ENCODE peak calls at places on chromosomes 2 and 18, in nine cellular contexts. Q is neural progenitor cell, A is AG04449, X is heart right ventricle, L is right cardiac atrium, C is RWPE1, B is left ventricle myocardium inferior, G is fibroblast of lung, F is DMS153. I is an unnamed sample.

GRCh38 chr2:197514754-197515153 is 1.1 kb upstream of the MOB4 start:
- DNase-seq in G (no peak), B (no peak), F (peak; percentile 1), Q (no peak), X (no peak), C (no peak), L (no peak), A (no peak), I (no peak)

GRCh38 chr2:6531304-6531703 is 334.4 kb downstream of the CMPK2 start:
- DNase-seq in Q (no peak), C (no peak), F (no peak), G (no peak), A (no peak), X (no peak), B (no peak), L (no peak), I (no peak)

GRCh38 chr18:36075862-36076587 is 8.7 kb upstream of the RPRD1A start:
- DNase-seq in X (no peak), Q (no peak), C (no peak), A (no peak), G (peak; percentile 91), F (peak; percentile 54), L (no peak), B (no peak), I (no peak)

GRCh38 chr18:9901377-9901776 is 12.4 kb upstream of the VAPA start:
- DNase-seq in X (no peak), A (no peak), L (peak; percentile 59), B (no peak), F (no peak), G (no peak), Q (no peak), C (no peak), I (no peak)

GRCh38 chr2:65075605-65076344 is 19.6 kb downstream of the CEP68 start:
- DNase-seq in B (peak; percentile 49), L (peak; percentile 81), F (no peak), Q (no peak), C (no peak), A (no peak), X (peak; percentile 64), G (peak; percentile 46), I (no peak)

GRCh38 chr2:221572821-221573429 is 821 bp upstream of the EPHA4 start:
- DNase-seq in G (peak; percentile 48), C (peak; percentile 52), B (peak; percentile 37), X (peak; percentile 43), F (no peak), Q (peak; percentile 82), L (peak; percentile 75), A (no peak), I (peak; percentile 37)

GRCh38 chr2:46439582-46439981 is 39.8 kb upstream of the TMEM247 start:
- DNase-seq in F (no peak), Q (no peak), X (no peak), A (no peak), L (no peak), C (no peak), B (no peak), G (no peak), I (no peak)

GRCh38 chr2:69081001-69081400 is 68.0 kb downstream of the ANTXR1 start:
- DNase-seq in X (no peak), F (no peak), B (no peak), A (no peak), L (no peak), Q (no peak), G (no peak), C (no peak), I (no peak)

GRCh38 chr2:176161817-176162626 is 4.9 kb downstream of the HOXD3 start:
- DNase-seq in F (no peak), C (no peak), G (no peak), A (no peak), X (no peak), B (no peak), L (no peak), Q (peak; percentile 35), I (no peak)

GRCh38 chr2:39216495-39217191 is 27.1 kb downstream of the CDKL4 start:
- DNase-seq in L (peak; percentile 64), A (no peak), G (no peak), F (no peak), B (no peak), X (no peak), C (no peak), Q (no peak), I (no peak)

GRCh38 chr2:64779117-64779690 is 125.5 kb upstream of the SERTAD2 start:
- DNase-seq in X (no peak), G (peak; percentile 64), F (no peak), C (no peak), A (peak; percentile 75), B (no peak), L (no peak), Q (no peak), I (no peak)

GRCh38 chr2:234457421-234457820 is 39.5 kb downstream of the ARL4C start:
- DNase-seq in L (no peak), F (no peak), G (peak; percentile 90), A (no peak), X (no peak), C (no peak), Q (no peak), B (no peak), I (no peak)

GRCh38 chr18:54148678-54149077 is 75.8 kb downstream of the MBD2 start:
- DNase-seq in L (no peak), B (no peak), G (no peak), F (no peak), Q (no peak), A (no peak), X (no peak), C (no peak), I (no peak)

GRCh38 chr2:172710584-172711024 is 25.0 kb upstream of the RAPGEF4 start:
- DNase-seq in X (no peak), A (peak; percentile 84), F (peak; percentile 93), L (peak; percentile 42), G (peak; percentile 90), B (no peak), C (peak; percentile 84), Q (peak; percentile 47), I (peak; percentile 22)

GRCh38 chr2:99771691-99772333 is 282.0 kb upstream of the REV1 start:
- DNase-seq in L (peak; percentile 66), B (peak; percentile 41), C (no peak), A (no peak), F (no peak), G (no peak), Q (no peak), X (peak; percentile 18), I (no peak)

GRCh38 chr2:42289222-42289621 is 71.8 kb downstream of the COX7A2L start:
- DNase-seq in Q (no peak), G (no peak), F (no peak), B (no peak), A (no peak), C (no peak), L (no peak), X (no peak), I (no peak)

GRCh38 chr2:235618039-235618438 is 124.2 kb downstream of the AGAP1 start:
- DNase-seq in Q (no peak), B (no peak), A (peak; percentile 44), L (no peak), X (no peak), F (no peak), G (peak; percentile 66), C (no peak), I (no peak)

GRCh38 chr2:47203996-47204395 is 48.9 kb upstream of the STPG4 start:
- DNase-seq in C (no peak), Q (no peak), A (no peak), X (no peak), L (no peak), G (no peak), B (no peak), F (no peak), I (no peak)

GRCh38 chr2:186575302-186575701 is 14.6 kb upstream of the ITGAV start:
- DNase-seq in F (no peak), L (no peak), C (peak; percentile 90), B (no peak), X (peak; percentile 53), A (peak; percentile 98), G (peak; percentile 99), Q (no peak), I (no peak)

GRCh38 chr2:160538115-160538514 is 44.5 kb upstream of the RBMS1 start:
- DNase-seq in A (no peak), X (no peak), B (no peak), F (no peak), G (no peak), L (no peak), C (no peak), Q (no peak), I (no peak)

GRCh38 chr2:17610521-17610920 is 70.0 kb downstream of the VSNL1 start:
- DNase-seq in Q (no peak), X (peak; percentile 68), L (no peak), B (peak; percentile 48), G (peak; percentile 37), F (no peak), A (no peak), C (no peak), I (no peak)

GRCh38 chr2:131413785-131414184 is 49.8 kb upstream of the RAB6D start:
- DNase-seq in X (no peak), F (no peak), Q (no peak), A (no peak), G (no peak), L (no peak), C (no peak), B (no peak), I (no peak)

GRCh38 chr2:73260338-73260984 is 23.8 kb downstream of the FBXO41 start:
- DNase-seq in G (peak; percentile 34), B (peak; percentile 45), Q (peak; percentile 68), F (no peak), L (peak; percentile 73), A (no peak), X (peak; percentile 38), C (peak; percentile 67), I (no peak)

GRCh38 chr2:84876369-84876768 is 4.5 kb downstream of the TRABD2A start:
- DNase-seq in A (no peak), G (no peak), L (no peak), F (no peak), X (no peak), B (no peak), C (no peak), Q (no peak), I (no peak)

GRCh38 chr2:118242216-118242615 is 153.9 kb downstream of the INSIG2 start:
- DNase-seq in B (no peak), G (no peak), L (no peak), Q (no peak), A (no peak), X (no peak), C (peak; percentile 33), F (no peak), I (no peak)